ENCODE peak calls at places on chromosomes 1 and 21, in five cellular contexts. P is thoracic aorta; K is CD8-positive, alpha-beta T cell; T is mesendoderm; V is AG10803. W is an unnamed sample.

GRCh38 chr1:6102227-6102845 is 56.6 kb downstream of the KCNAB2 start:
- DNase-seq in P (no peak), K (no peak), T (no peak), V (no peak), W (no peak)

GRCh38 chr1:30325085-30325935 is 398.1 kb downstream of the MATN1 start:
- DNase-seq in P (no peak), K (no peak), T (no peak), V (no peak), W (no peak)

GRCh38 chr21:41834926-41835663 is 44.0 kb downstream of the PRDM15 start:
- DNase-seq in P (no peak), K (no peak), T (no peak), V (no peak), W (no peak)

GRCh38 chr1:37509181-37509580 is 5.4 kb downstream of the MEAF6 start:
- DNase-seq in P (no peak), K (no peak), T (peak), V (peak), W (no peak)

GRCh38 chr1:238439483-238439882 is 548.8 kb upstream of the ZP4 start:
- DNase-seq in P (no peak), K (no peak), T (peak), V (no peak), W (no peak)

GRCh38 chr1:11188381-11188780 is 774 bp upstream of the ANGPTL7 start:
- DNase-seq in P (no peak), K (no peak), T (no peak), V (peak), W (no peak)

GRCh38 chr1:229111703-229112319 is 159.1 kb upstream of the RAB4A start:
- DNase-seq in P (no peak), K (no peak), T (no peak), V (no peak), W (no peak)

GRCh38 chr1:43509740-43510375 is 20.8 kb upstream of the PTPRF start:
- DNase-seq in P (no peak), K (no peak), T (no peak), V (no peak), W (no peak)

GRCh38 chr1:60281360-60281932 is 207.9 kb upstream of the C1orf87 start:
- DNase-seq in P (peak), K (no peak), T (peak), V (peak), W (peak)

GRCh38 chr1:218479436-218480115 is 134.4 kb downstream of the TGFB2 start:
- DNase-seq in P (no peak), K (no peak), T (no peak), V (peak), W (no peak)

GRCh38 chr1:151047925-151048644 is 534 bp downstream of the C1orf56 start:
- DNase-seq in P (peak), K (peak), T (peak), V (peak), W (peak)

GRCh38 chr1:37465596-37466517 is 8.5 kb upstream of the ZC3H12A start:
- DNase-seq in P (no peak), K (no peak), T (no peak), V (peak), W (peak)

DNA sequence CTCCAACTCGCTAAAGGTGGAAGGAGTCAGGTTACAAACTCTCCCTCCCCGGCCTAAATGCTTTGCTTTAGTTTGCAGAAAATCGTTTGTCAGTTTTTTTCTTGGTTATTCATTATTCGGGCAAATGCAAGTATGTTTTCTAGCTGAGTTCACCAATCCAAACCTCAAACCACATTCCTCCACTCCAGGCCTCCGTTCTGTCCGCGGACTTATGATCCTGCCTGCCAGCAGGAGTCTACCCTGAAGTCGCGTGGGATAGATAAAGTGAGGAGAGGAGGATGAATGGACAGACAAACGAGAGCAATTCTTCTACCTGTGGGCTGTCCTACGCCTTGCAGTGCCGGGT is 1.3 kb downstream of the ADAMTS1 start:
- DNase-seq in P (no peak), K (no peak), T (no peak), V (peak), W (no peak)
- H3K4me3 ChIP-seq in P (peak), K (peak), T (peak), V (peak), W (peak)

GRCh38 chr1:17119744-17120482 is 662 bp upstream of the PADI2 start:
- DNase-seq in P (no peak), K (no peak), T (peak), V (no peak), W (no peak)
- H3K4me3 ChIP-seq in P (peak), K (no peak), T (peak), V (peak), W (no peak)

GRCh38 chr1:36231191-36231590 is 6.9 kb downstream of the THRAP3 start:
- DNase-seq in P (no peak), K (no peak), T (no peak), V (peak), W (no peak)

GRCh38 chr1:36236302-36236701 is 12.1 kb downstream of the THRAP3 start:
- DNase-seq in P (no peak), K (no peak), T (no peak), V (no peak), W (no peak)

DNA sequence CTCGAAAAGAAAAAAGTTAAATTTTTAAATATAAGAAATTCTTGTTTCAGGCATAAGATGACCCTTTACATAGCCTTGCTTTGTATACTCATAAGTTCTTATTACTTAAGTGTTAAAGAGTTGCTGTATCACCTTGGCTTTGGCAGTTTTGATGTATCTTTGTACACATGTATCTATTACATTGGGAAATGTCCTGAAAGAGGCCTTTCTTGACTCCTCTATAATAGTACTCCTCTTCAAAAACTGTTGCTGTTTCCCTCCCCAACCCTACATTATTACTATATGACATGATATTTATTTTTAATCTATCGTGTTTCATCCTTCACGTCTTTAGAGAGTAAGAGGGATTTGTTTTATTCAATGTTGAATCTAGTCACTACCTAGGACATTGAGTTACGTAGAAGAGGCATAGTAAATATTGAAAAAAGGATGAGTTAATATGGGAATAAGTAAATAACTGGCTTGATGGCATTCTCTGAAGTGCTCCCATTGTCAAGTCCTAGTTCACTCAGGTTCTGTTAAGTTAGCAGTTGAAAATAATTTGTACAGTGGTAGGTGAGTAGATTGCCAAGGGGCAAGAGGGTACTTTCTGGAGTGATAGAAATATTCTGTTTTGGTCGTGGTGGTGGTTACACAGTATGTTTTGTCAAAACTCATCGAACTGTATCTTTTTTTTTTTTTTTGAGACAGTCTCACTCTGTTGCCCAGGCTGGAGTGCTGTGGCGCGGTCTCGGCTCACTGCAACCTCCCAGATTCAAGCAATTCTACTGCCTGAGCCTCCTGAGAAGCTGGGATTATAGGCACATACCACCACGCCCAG is 8.2 kb downstream of the THRAP3 start:
- DNase-seq in P (no peak), K (no peak), T (no peak), V (no peak), W (no peak)
- H3K4me3 ChIP-seq in P (no peak), K (no peak), T (no peak), V (no peak), W (no peak)

GRCh38 chr1:230427477-230427876 is 1.3 kb upstream of the PGBD5 start:
- DNase-seq in P (no peak), K (no peak), T (no peak), V (no peak), W (no peak)

GRCh38 chr1:230426246-230427101 is at the start of gene PGBD5:
- DNase-seq in P (no peak), K (peak), T (peak), V (peak), W (peak)

GRCh38 chr1:230424440-230425251 is 1.5 kb downstream of the PGBD5 start:
- DNase-seq in P (no peak), K (no peak), T (peak), V (no peak), W (no peak)

GRCh38 chr1:230423936-230424335 is 2.2 kb downstream of the PGBD5 start:
- DNase-seq in P (no peak), K (no peak), T (no peak), V (no peak), W (no peak)

DNA sequence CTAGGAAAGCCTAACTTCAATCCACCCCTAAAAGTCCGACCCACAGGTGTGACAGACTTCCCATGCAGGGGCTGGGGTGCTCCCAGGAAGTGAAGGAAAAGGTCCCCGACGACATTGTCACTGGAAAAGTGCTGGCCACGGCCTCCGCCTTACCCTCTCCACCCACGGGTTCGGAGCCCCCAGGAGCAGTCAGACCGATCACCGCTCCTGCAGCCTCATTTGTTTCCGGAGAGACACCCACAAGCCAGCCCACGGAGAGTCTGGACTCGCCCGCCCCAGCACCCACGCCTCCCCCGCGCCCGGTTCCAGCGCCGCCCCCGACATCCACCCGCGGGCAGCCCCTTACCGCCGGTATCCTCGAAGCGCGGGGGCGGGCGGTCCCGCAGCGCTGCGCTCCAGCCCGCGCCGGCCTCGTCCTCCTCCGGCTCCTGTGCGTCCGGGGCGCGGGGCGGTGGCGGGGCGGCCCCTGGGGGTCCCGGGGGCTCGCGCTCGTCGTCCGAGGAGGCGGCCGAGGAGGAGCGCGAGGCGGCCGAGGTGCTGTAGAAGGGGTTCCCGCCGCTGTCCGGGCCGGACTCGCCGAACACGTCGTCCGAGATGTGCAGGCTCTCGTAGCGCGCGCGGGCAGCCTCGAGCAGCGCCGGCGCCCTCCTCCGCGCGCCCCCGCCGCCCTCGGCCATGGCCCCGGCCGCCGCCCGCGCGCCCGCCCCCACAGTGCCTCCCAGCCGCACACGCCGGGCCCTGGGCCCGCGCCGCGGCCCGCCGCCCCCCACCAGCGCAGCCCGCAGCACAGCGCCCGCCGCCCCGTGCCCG is 675 bp downstream of the PGBD5 start:
- DNase-seq in P (no peak), K (no peak), T (no peak), V (peak), W (no peak)
- H3K4me3 ChIP-seq in P (peak), K (no peak), T (peak), V (no peak), W (peak)

DNA sequence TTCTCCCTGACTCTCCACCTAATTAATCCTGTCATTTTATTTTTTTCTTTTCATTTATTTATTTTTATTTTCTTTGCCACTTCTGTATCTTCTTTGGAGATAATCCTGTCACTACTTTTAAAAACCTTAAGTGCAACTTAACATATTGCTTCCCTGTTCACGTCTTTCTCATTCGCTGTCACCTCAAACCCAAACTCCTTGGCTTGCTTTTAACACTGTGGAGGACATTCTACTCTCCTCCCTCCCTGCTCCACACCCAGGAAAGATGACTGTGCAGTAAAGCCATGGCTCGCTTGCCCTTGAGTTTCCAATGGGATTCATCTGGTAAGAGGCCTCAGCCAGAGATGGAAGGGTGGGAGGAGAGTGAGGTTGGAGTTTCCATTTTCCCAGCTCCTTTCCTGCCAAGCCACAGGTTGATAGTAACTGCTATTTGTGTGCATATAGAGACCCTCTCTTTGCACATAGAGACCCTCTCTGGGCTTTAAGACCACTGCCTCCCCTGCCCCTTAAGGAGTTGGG is 6.4 kb upstream of the BRWD1 start:
- DNase-seq in P (no peak), K (no peak), T (no peak), V (peak), W (no peak)
- H3K4me3 ChIP-seq in P (no peak), K (no peak), T (no peak), V (no peak), W (no peak)

GRCh38 chr21:45457832-45458172 is 52.8 kb downstream of the COL18A1 start:
- DNase-seq in P (no peak), K (no peak), T (no peak), V (no peak), W (no peak)
- H3K4me3 ChIP-seq in P (peak), K (no peak), T (no peak), V (no peak), W (no peak)

W was measured in small intestine.